ENCODE peak calls at places on chromosomes 1 and 21, in four cellular contexts. U is HepG2, K is GM12878, P is K562. R is an unnamed sample.

GRCh38 chr1:1347663-1348419 is 1.4 kb downstream of the DVL1 start:
- DNase-seq in U (peak), K (no peak), P (peak), R (peak)

GRCh38 chr1:100622037-100622436 is 84.1 kb downstream of the GPR88 start:
- DNase-seq in U (no peak), K (no peak), P (no peak), R (peak)

GRCh38 chr1:234775477-234776246 is 165.7 kb upstream of the IRF2BP2 start:
- DNase-seq in U (no peak), K (no peak), P (no peak), R (no peak)

GRCh38 chr1:44237721-44238457 is 24.6 kb downstream of the DMAP1 start:
- DNase-seq in U (no peak), K (no peak), P (peak), R (peak)

GRCh38 chr1:160800645-160801408 is 4.9 kb downstream of the LY9 start:
- DNase-seq in U (no peak), K (no peak), P (no peak), R (no peak)

GRCh38 chr1:28591708-28592313 is at the start of gene RAB42:
- DNase-seq in U (peak), K (no peak), P (peak), R (no peak)

GRCh38 chr1:87024936-87025537 is 110.6 kb downstream of the HS2ST1 start:
- DNase-seq in U (peak), K (no peak), P (peak), R (peak)

GRCh38 chr21:41604583-41605041 is 96.7 kb upstream of the TMPRSS2 start:
- DNase-seq in U (no peak), K (no peak), P (no peak), R (no peak)

GRCh38 chr1:66326867-66327266 is 207.1 kb upstream of the SGIP1 start:
- DNase-seq in U (no peak), K (no peak), P (no peak), R (no peak)

GRCh38 chr1:227729144-227729880 is 5.8 kb downstream of the JMJD4 start:
- DNase-seq in U (no peak), K (no peak), P (peak), R (no peak)

GRCh38 chr1:2233997-2234761 is 6.1 kb downstream of the SKI start:
- DNase-seq in U (peak), K (no peak), P (no peak), R (no peak)

GRCh38 chr1:89808429-89809117 is 12.3 kb upstream of the LRRC8D start:
- DNase-seq in U (peak), K (no peak), P (no peak), R (no peak)

GRCh38 chr1:36982708-36983107 is 51.6 kb downstream of the GRIK3 start:
- DNase-seq in U (no peak), K (no peak), P (no peak), R (no peak)

GRCh38 chr1:63690966-63691365 is 82.9 kb upstream of the ROR1 start:
- DNase-seq in U (no peak), K (no peak), P (no peak), R (no peak)

GRCh38 chr1:201662646-201663045 is 123.7 kb downstream of the NAV1 start:
- DNase-seq in U (no peak), K (no peak), P (no peak), R (no peak)

GRCh38 chr1:186983327-186983726 is 154.6 kb downstream of the PLA2G4A start:
- DNase-seq in U (no peak), K (no peak), P (no peak), R (no peak)

GRCh38 chr1:111274653-111275052 is 16.0 kb upstream of the CHIA start:
- DNase-seq in U (no peak), K (no peak), P (no peak), R (no peak)

GRCh38 chr1:11752359-11753208 is 9.4 kb upstream of the C1orf167 start:
- DNase-seq in U (no peak), K (no peak), P (peak), R (no peak)

GRCh38 chr1:192628406-192629057 is 7.4 kb upstream of the RGS13 start:
- DNase-seq in U (no peak), K (no peak), P (no peak), R (no peak)

GRCh38 chr1:3669421-3669821 is 17.1 kb downstream of the TP73 start:
- DNase-seq in U (no peak), K (no peak), P (no peak), R (no peak)

GRCh38 chr1:218501073-218501612 is 156.0 kb downstream of the TGFB2 start:
- DNase-seq in U (no peak), K (no peak), P (no peak), R (no peak)

GRCh38 chr1:63042278-63042677 is 258.3 kb downstream of the ATG4C start:
- DNase-seq in U (no peak), K (no peak), P (no peak), R (no peak)

GRCh38 chr21:18222346-18222745 is 22.3 kb upstream of the CHODL start:
- DNase-seq in U (no peak), K (no peak), P (no peak), R (no peak)

GRCh38 chr1:234962340-234962989 is 166.2 kb downstream of the TOMM20 start:
- DNase-seq in U (peak), K (peak), P (peak), R (no peak)

GRCh38 chr1:150256549-150257341 is 829 bp upstream of the CA14 start:
- DNase-seq in U (peak), K (no peak), P (no peak), R (peak)

DNA sequence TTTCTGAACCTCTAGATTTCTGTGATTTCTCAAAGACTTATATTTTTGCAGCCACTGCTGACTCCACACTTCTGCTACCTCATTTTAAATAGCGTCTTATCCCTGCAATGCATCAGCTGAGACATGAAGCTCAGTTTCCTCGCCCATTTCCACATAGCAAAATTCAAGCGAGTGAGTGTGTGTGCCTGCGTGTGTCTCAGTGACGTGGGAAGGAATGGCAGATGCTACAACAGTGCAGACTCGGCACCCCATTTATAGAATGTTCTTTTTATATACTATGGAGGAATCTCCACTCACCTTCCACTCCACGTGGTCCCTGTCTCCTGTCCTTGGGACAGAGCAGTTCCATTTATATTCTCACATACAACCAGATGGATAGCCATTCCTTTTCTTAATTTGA is 35.7 kb downstream of the ZMYND12 start:
- DNase-seq in U (no peak), K (no peak), P (no peak), R (no peak)
- TF ChIP-seq TARDBP in U (no peak), K (no peak), P (no peak), R (no peak)

GRCh38 chr1:53372501-53372951 is 44.7 kb upstream of the LRP8 start:
- DNase-seq in U (no peak), K (no peak), P (no peak), R (no peak)
- TF ChIP-seq TARDBP in U (no peak), K (no peak), P (no peak), R (no peak)

GRCh38 chr1:243388276-243388675 is 132.4 kb downstream of the SDCCAG8 start:
- DNase-seq in U (no peak), K (no peak), P (no peak), R (no peak)
- TF ChIP-seq TARDBP in U (no peak), K (no peak), P (no peak), R (no peak)

DNA sequence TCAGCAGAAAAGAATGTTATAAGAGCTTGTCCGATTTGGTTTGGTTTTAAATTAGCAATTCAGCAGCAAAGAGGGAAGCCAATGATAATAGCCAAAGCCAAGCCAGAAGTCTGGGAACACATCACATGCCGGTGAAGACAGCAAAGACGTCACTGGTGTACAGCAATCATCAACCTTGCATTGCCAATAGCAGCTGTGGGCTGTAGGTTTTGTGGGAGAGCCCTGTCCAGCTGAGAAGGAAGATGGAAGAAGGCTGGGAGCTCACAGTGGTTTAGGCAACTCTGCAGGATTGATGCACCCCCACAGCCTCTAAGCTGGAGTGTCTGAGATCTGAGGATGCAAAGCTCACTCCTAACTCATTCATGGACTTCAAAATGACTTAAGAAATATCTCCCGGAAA is 338.7 kb downstream of the SIPA1L2 start:
- DNase-seq in U (no peak), K (no peak), P (no peak), R (no peak)
- TF ChIP-seq TARDBP in U (no peak), K (no peak), P (no peak), R (no peak)

R was measured in HEK293T.